ENCODE peak calls at places on chromosomes 4 and X, in seven cellular contexts. One of them, this sample, is unnamed.

GRCh38 chrX:120365320-120365719 is 3.4 kb downstream of the ATP1B4 start:
- DNase-seq in GM23338: peak
- DNase-seq in RWPE1: no peak
- DNase-seq in foreskin fibroblast: peak
- DNase-seq in GM20000: peak
- DNase-seq in endothelial cell of umbilical vein: peak
- DNase-seq in endodermal cell: peak
- DNase-seq in this sample: no peak

GRCh38 chr4:15149842-15150592 is 147.7 kb downstream of the CPEB2 start:
- DNase-seq in GM23338: peak
- DNase-seq in RWPE1: peak
- DNase-seq in foreskin fibroblast: peak
- DNase-seq in GM20000: peak
- DNase-seq in endothelial cell of umbilical vein: peak
- DNase-seq in endodermal cell: peak
- DNase-seq in this sample: peak

GRCh38 chrX:77597090-77597489 is 149.9 kb downstream of the FGF16 start:
- DNase-seq in GM23338: peak
- DNase-seq in RWPE1: peak
- DNase-seq in foreskin fibroblast: peak
- DNase-seq in GM20000: no peak
- DNase-seq in endothelial cell of umbilical vein: peak
- DNase-seq in endodermal cell: no peak
- DNase-seq in this sample: peak

GRCh38 chr4:102324725-102325124 is 20.6 kb downstream of the SLC39A8 start:
- DNase-seq in GM23338: no peak
- DNase-seq in RWPE1: no peak
- DNase-seq in foreskin fibroblast: peak
- DNase-seq in GM20000: no peak
- DNase-seq in endothelial cell of umbilical vein: peak
- DNase-seq in endodermal cell: no peak
- DNase-seq in this sample: no peak

GRCh38 chr4:159484049-159484448 is 381.2 kb downstream of the RAPGEF2 start:
- DNase-seq in GM23338: no peak
- DNase-seq in RWPE1: no peak
- DNase-seq in foreskin fibroblast: no peak
- DNase-seq in GM20000: no peak
- DNase-seq in endothelial cell of umbilical vein: no peak
- DNase-seq in endodermal cell: no peak
- DNase-seq in this sample: no peak

GRCh38 chrX:41449615-41450014 is 2.5 kb downstream of the NYX start:
- DNase-seq in GM23338: no peak
- DNase-seq in RWPE1: no peak
- DNase-seq in foreskin fibroblast: peak
- DNase-seq in GM20000: no peak
- DNase-seq in endothelial cell of umbilical vein: peak
- DNase-seq in endodermal cell: no peak
- DNase-seq in this sample: peak

GRCh38 chr4:123750044-123750443 is 353.4 kb downstream of the SPRY1 start:
- DNase-seq in GM23338: peak
- DNase-seq in RWPE1: no peak
- DNase-seq in foreskin fibroblast: no peak
- DNase-seq in GM20000: no peak
- DNase-seq in endothelial cell of umbilical vein: no peak
- DNase-seq in endodermal cell: peak
- DNase-seq in this sample: no peak

GRCh38 chr4:73520821-73521220 is 39.3 kb downstream of the AFM start:
- DNase-seq in GM23338: peak
- DNase-seq in RWPE1: no peak
- DNase-seq in foreskin fibroblast: peak
- DNase-seq in GM20000: no peak
- DNase-seq in endothelial cell of umbilical vein: no peak
- DNase-seq in endodermal cell: peak
- DNase-seq in this sample: no peak

GRCh38 chrX:22097295-22097694 is 65.2 kb downstream of the PHEX start:
- DNase-seq in GM23338: no peak
- DNase-seq in RWPE1: peak
- DNase-seq in foreskin fibroblast: peak
- DNase-seq in GM20000: no peak
- DNase-seq in endothelial cell of umbilical vein: peak
- DNase-seq in endodermal cell: no peak
- DNase-seq in this sample: peak

GRCh38 chr4:183600189-183600685 is 58.7 kb downstream of the RWDD4 start:
- DNase-seq in GM23338: peak
- DNase-seq in RWPE1: no peak
- DNase-seq in foreskin fibroblast: peak
- DNase-seq in GM20000: no peak
- DNase-seq in endothelial cell of umbilical vein: peak
- DNase-seq in endodermal cell: peak
- DNase-seq in this sample: no peak

GRCh38 chr4:183599284-183599683 is 59.7 kb downstream of the RWDD4 start:
- DNase-seq in GM23338: no peak
- DNase-seq in RWPE1: no peak
- DNase-seq in foreskin fibroblast: no peak
- DNase-seq in GM20000: no peak
- DNase-seq in endothelial cell of umbilical vein: no peak
- DNase-seq in endodermal cell: no peak
- DNase-seq in this sample: no peak

GRCh38 chr4:183599690-183600089 is 59.3 kb downstream of the RWDD4 start:
- DNase-seq in GM23338: no peak
- DNase-seq in RWPE1: no peak
- DNase-seq in foreskin fibroblast: peak
- DNase-seq in GM20000: no peak
- DNase-seq in endothelial cell of umbilical vein: no peak
- DNase-seq in endodermal cell: no peak
- DNase-seq in this sample: peak

GRCh38 chr4:183601381-183601780 is 57.6 kb downstream of the RWDD4 start:
- DNase-seq in GM23338: no peak
- DNase-seq in RWPE1: no peak
- DNase-seq in foreskin fibroblast: no peak
- DNase-seq in GM20000: no peak
- DNase-seq in endothelial cell of umbilical vein: no peak
- DNase-seq in endodermal cell: no peak
- DNase-seq in this sample: no peak

DNA sequence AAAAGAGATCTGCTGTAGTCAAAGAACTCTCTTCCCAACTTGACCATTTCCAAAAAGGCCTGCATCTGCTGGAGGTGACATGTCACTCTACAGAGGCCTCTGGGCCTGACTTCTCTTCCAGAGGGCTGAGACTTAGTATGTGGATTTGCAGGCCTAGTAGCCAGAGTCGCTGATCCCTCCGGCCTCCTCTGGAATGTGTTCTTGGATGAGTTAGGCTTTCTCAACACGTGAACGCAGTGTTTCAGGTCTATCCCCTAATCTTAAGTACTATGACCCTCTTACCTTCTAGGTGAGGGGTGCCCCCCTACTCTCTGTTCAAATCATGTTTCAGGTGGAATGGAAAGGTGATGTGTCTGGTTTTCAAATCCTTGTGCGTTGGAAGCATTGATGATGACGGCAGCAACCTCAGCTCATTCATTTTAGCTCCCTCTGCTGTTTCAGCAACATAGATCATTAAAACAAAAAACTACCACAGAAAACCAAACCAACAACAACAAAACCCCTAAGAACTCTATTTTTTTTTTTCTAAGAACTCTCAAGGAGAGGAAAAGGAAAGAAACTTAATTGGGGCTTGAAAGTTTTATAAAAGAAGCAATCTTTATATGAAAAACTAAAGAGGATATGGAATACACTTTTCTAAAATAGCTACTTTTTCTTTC is 56.4 kb downstream of the RWDD4 start:
- DNase-seq in GM23338: peak
- DNase-seq in RWPE1: peak
- DNase-seq in foreskin fibroblast: peak
- DNase-seq in GM20000: no peak
- DNase-seq in endothelial cell of umbilical vein: peak
- DNase-seq in endodermal cell: peak
- DNase-seq in this sample: no peak
- TF ChIP-seq CTCF in GM23338: peak
- TF ChIP-seq CTCF in RWPE1: peak
- TF ChIP-seq CTCF in foreskin fibroblast: peak
- TF ChIP-seq CTCF in GM20000: no peak
- TF ChIP-seq CTCF in endothelial cell of umbilical vein: no peak
- TF ChIP-seq CTCF in endodermal cell: peak
- TF ChIP-seq CTCF in this sample: peak

DNA sequence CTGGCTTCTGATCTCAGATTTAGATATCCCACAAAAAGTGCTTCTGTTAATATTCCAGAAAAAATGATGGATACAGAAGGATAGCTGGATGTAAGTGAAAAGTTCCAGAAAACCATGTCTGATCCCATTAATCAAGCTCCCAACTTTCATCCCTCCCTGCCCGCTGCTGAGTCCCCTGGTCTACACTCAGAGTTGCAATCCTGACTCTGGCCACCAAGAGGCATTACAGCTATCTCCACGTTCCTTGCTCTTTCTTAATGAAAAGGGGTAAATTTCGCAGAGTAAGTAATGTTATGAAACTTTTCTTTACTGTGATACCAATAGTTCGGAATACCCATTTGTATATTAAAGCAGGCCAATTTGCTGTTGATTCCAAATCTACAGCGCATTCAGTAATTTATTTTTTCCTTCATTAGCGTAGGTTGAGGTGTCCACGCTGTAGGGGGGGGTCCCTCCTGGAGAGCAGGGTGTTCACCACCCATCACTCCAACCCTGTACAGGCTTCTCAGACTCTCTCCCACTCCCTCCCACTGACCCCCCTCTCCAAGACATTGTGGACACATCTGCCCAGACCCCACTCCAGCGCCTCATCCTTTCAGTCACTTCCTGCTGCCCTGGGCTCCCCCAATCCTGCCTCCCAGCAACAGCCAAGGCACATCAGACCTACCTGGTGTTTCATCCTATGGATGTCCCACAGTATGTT is 55.1 kb downstream of the RAB40A start:
- DNase-seq in GM23338: peak
- DNase-seq in RWPE1: no peak
- DNase-seq in foreskin fibroblast: peak
- DNase-seq in GM20000: peak
- DNase-seq in endothelial cell of umbilical vein: peak
- DNase-seq in endodermal cell: peak
- DNase-seq in this sample: peak
- TF ChIP-seq CTCF in GM23338: peak
- TF ChIP-seq CTCF in RWPE1: no peak
- TF ChIP-seq CTCF in foreskin fibroblast: peak
- TF ChIP-seq CTCF in GM20000: no peak
- TF ChIP-seq CTCF in endothelial cell of umbilical vein: peak
- TF ChIP-seq CTCF in endodermal cell: peak
- TF ChIP-seq CTCF in this sample: no peak

GRCh38 chr4:77232653-77233052 is 75.6 kb downstream of the CCNG2 start:
- DNase-seq in GM23338: no peak
- DNase-seq in RWPE1: peak
- DNase-seq in foreskin fibroblast: peak
- DNase-seq in GM20000: no peak
- DNase-seq in endothelial cell of umbilical vein: no peak
- DNase-seq in endodermal cell: no peak
- DNase-seq in this sample: peak

GRCh38 chr4:77225022-77225421 is 68.0 kb downstream of the CCNG2 start:
- DNase-seq in GM23338: no peak
- DNase-seq in RWPE1: no peak
- DNase-seq in foreskin fibroblast: no peak
- DNase-seq in GM20000: no peak
- DNase-seq in endothelial cell of umbilical vein: no peak
- DNase-seq in endodermal cell: no peak
- DNase-seq in this sample: no peak

GRCh38 chr4:77226939-77227705 is 70.1 kb downstream of the CCNG2 start:
- DNase-seq in GM23338: no peak
- DNase-seq in RWPE1: no peak
- DNase-seq in foreskin fibroblast: no peak
- DNase-seq in GM20000: no peak
- DNase-seq in endothelial cell of umbilical vein: no peak
- DNase-seq in endodermal cell: no peak
- DNase-seq in this sample: no peak

GRCh38 chr4:77235289-77235854 is 78.4 kb downstream of the CCNG2 start:
- DNase-seq in GM23338: no peak
- DNase-seq in RWPE1: no peak
- DNase-seq in foreskin fibroblast: no peak
- DNase-seq in GM20000: no peak
- DNase-seq in endothelial cell of umbilical vein: no peak
- DNase-seq in endodermal cell: no peak
- DNase-seq in this sample: no peak

DNA sequence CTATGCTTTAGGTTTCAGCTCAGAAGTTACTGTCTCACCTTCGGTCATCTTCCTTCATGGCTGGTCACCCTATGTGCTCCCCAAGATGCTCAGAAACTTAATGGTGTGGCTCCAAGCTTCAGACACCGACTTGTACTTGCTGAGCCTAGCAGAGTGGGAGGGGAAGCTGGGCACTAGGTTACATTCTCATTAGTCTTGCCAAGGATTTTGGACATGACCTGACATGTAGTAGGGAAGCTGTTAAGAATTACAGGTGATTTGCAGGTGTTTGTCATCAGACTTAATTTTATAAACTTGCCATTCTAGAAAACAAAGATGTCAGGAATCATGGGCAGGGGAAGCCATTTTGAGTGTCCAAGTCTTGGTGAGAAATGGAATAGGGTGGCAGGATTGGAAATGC is 72.4 kb downstream of the CCNG2 start:
- DNase-seq in GM23338: no peak
- DNase-seq in RWPE1: peak
- DNase-seq in foreskin fibroblast: no peak
- DNase-seq in GM20000: no peak
- DNase-seq in endothelial cell of umbilical vein: no peak
- DNase-seq in endodermal cell: no peak
- DNase-seq in this sample: no peak
- TF ChIP-seq CTCF in GM23338: no peak
- TF ChIP-seq CTCF in RWPE1: no peak
- TF ChIP-seq CTCF in foreskin fibroblast: no peak
- TF ChIP-seq CTCF in GM20000: no peak
- TF ChIP-seq CTCF in endothelial cell of umbilical vein: no peak
- TF ChIP-seq CTCF in endodermal cell: no peak
- TF ChIP-seq CTCF in this sample: no peak

GRCh38 chr4:152065545-152065944 is 304.7 kb upstream of the GATB start:
- DNase-seq in GM23338: no peak
- DNase-seq in RWPE1: no peak
- DNase-seq in foreskin fibroblast: no peak
- DNase-seq in GM20000: no peak
- DNase-seq in endothelial cell of umbilical vein: no peak
- DNase-seq in endodermal cell: no peak
- DNase-seq in this sample: no peak

GRCh38 chr4:152064753-152065152 is 303.9 kb upstream of the GATB start:
- DNase-seq in GM23338: no peak
- DNase-seq in RWPE1: no peak
- DNase-seq in foreskin fibroblast: no peak
- DNase-seq in GM20000: no peak
- DNase-seq in endothelial cell of umbilical vein: no peak
- DNase-seq in endodermal cell: no peak
- DNase-seq in this sample: no peak

GRCh38 chr4:152063301-152064235 is 302.8 kb upstream of the GATB start:
- DNase-seq in GM23338: peak
- DNase-seq in RWPE1: peak
- DNase-seq in foreskin fibroblast: no peak
- DNase-seq in GM20000: no peak
- DNase-seq in endothelial cell of umbilical vein: no peak
- DNase-seq in endodermal cell: no peak
- DNase-seq in this sample: peak

DNA sequence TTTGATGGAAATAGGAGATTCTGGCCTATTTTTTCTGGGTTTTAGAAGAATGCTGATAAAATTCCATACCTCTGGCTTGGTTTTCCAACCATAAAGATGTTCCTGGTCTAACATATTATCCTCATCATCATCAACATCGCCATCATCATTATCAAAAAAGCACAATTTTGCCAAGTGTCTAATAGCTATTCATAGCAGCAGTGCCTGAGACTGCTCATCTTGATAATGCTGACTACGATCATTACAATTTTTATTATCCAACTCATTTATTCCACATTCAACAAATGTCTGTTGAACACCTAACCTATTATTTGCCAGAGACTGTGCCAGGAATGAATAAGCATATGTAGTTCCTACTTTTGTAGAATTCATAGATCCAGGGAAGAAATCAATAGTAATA is 303.5 kb upstream of the GATB start:
- DNase-seq in GM23338: no peak
- DNase-seq in RWPE1: no peak
- DNase-seq in foreskin fibroblast: no peak
- DNase-seq in GM20000: no peak
- DNase-seq in endothelial cell of umbilical vein: no peak
- DNase-seq in endodermal cell: no peak
- DNase-seq in this sample: no peak
- TF ChIP-seq CTCF in GM23338: no peak
- TF ChIP-seq CTCF in RWPE1: no peak
- TF ChIP-seq CTCF in foreskin fibroblast: no peak
- TF ChIP-seq CTCF in GM20000: no peak
- TF ChIP-seq CTCF in endothelial cell of umbilical vein: no peak
- TF ChIP-seq CTCF in endodermal cell: no peak
- TF ChIP-seq CTCF in this sample: no peak